ENCODE peak calls at places on chromosomes 12 and 14, in four cellular contexts. One of them, this sample, is unnamed.

GRCh38 chr14:75274899-75275569 is 3.6 kb upstream of the FOS start:
- DNase-seq in IMR-90: peak; percentile 96
- DNase-seq in body of pancreas: peak; percentile 81
- DNase-seq in lower leg skin: peak; percentile 87
- DNase-seq in this sample: no peak

GRCh38 chr12:11941601-11942360 is 129.0 kb upstream of the BCL2L14 start:
- DNase-seq in IMR-90: peak; percentile 81
- DNase-seq in body of pancreas: no peak
- DNase-seq in lower leg skin: no peak
- DNase-seq in this sample: no peak

GRCh38 chr14:98408024-98408555 is 863.9 kb downstream of the BCL11B start:
- DNase-seq in IMR-90: no peak
- DNase-seq in body of pancreas: no peak
- DNase-seq in lower leg skin: no peak
- DNase-seq in this sample: no peak

GRCh38 chr14:93317836-93318807 is 14.7 kb downstream of the BTBD7 start:
- DNase-seq in IMR-90: peak; percentile 41
- DNase-seq in body of pancreas: peak; percentile 10
- DNase-seq in lower leg skin: no peak
- DNase-seq in this sample: no peak

GRCh38 chr12:109477185-109477962 is at the start of the genes KCTD10 and UBE3B:
- DNase-seq in IMR-90: peak; percentile 89
- DNase-seq in body of pancreas: peak; percentile 86
- DNase-seq in lower leg skin: peak; percentile 81
- DNase-seq in this sample: peak; percentile 80

GRCh38 chr12:58633479-58633878 is 286.8 kb downstream of the LRIG3 start:
- DNase-seq in IMR-90: peak; percentile 60
- DNase-seq in body of pancreas: no peak
- DNase-seq in lower leg skin: no peak
- DNase-seq in this sample: no peak

GRCh38 chr12:34396861-34397590 is 374.7 kb downstream of the ALG10 start:
- DNase-seq in IMR-90: no peak
- DNase-seq in body of pancreas: peak; percentile 0
- DNase-seq in lower leg skin: peak; percentile 4
- DNase-seq in this sample: peak; percentile 10

GRCh38 chr12:110222433-110222832 is 58.6 kb upstream of the ATP2A2 start:
- DNase-seq in IMR-90: no peak
- DNase-seq in body of pancreas: no peak
- DNase-seq in lower leg skin: no peak
- DNase-seq in this sample: no peak

GRCh38 chr14:92215579-92215978 is 93.8 kb downstream of the CPSF2 start:
- DNase-seq in IMR-90: no peak
- DNase-seq in body of pancreas: no peak
- DNase-seq in lower leg skin: no peak
- DNase-seq in this sample: no peak

GRCh38 chr14:24634158-24634557 is at the start of gene GZMB:
- DNase-seq in IMR-90: peak; percentile 14
- DNase-seq in body of pancreas: peak; percentile 28
- DNase-seq in lower leg skin: no peak
- DNase-seq in this sample: no peak

GRCh38 chr12:115950959-115951358 is 326.5 kb downstream of the MED13L start:
- DNase-seq in IMR-90: no peak
- DNase-seq in body of pancreas: no peak
- DNase-seq in lower leg skin: no peak
- DNase-seq in this sample: no peak

GRCh38 chr14:23443411-23443812 is 8.0 kb upstream of the MYH7 start:
- DNase-seq in IMR-90: no peak
- DNase-seq in body of pancreas: no peak
- DNase-seq in lower leg skin: no peak
- DNase-seq in this sample: no peak

DNA sequence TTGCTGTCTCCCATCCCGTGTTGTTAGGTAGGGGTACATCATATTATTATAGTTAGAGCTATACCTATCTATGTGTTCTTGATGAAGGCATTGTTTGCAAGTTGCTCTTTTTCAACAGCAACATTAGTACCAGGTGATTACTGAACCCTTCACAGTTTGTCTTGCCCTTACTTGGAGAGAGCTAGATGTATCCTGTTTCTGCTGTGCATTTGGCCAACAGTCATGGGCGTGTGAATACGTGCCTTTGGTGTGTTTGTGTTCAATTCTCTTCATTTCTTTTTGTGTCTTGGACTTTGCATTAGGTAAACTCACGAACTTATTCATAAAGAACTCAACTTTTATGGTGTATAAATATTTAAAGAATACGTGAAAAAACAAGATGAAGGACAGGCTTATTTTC is 14.3 kb downstream of the ARF6 start:
- DNase-seq in IMR-90: no peak
- DNase-seq in body of pancreas: no peak
- DNase-seq in lower leg skin: no peak
- DNase-seq in this sample: no peak
- H3K4me3 ChIP-seq in IMR-90: no peak overlapping the region
- H3K4me3 ChIP-seq in body of pancreas: no peak overlapping the region
- H3K4me3 ChIP-seq in lower leg skin: no peak overlapping the region
- H3K4me3 ChIP-seq in this sample: no peak overlapping the region

GRCh38 chr12:51177897-51178296 is 5.0 kb upstream of the TFCP2 start:
- DNase-seq in IMR-90: no peak
- DNase-seq in body of pancreas: no peak
- DNase-seq in lower leg skin: no peak
- DNase-seq in this sample: no peak

GRCh38 chr12:51171884-51172514 is 936 bp downstream of the TFCP2 start:
- DNase-seq in IMR-90: peak; percentile 48
- DNase-seq in body of pancreas: peak; percentile 10
- DNase-seq in lower leg skin: no peak
- DNase-seq in this sample: peak; percentile 12

GRCh38 chr12:51174501-51174900 is 1.6 kb upstream of the TFCP2 start:
- DNase-seq in IMR-90: no peak
- DNase-seq in body of pancreas: no peak
- DNase-seq in lower leg skin: no peak
- DNase-seq in this sample: no peak

GRCh38 chr12:51172515-51173431 is at the start of gene TFCP2:
- DNase-seq in IMR-90: peak; percentile 97
- DNase-seq in body of pancreas: peak; percentile 97
- DNase-seq in lower leg skin: peak; percentile 95
- DNase-seq in this sample: peak; percentile 94
- TF ChIP-seq POLR2A in IMR-90: peak; percentile 76
- TF ChIP-seq POLR2A in body of pancreas: peak; percentile 80
- TF ChIP-seq POLR2A in lower leg skin: no peak
- TF ChIP-seq POLR2A in this sample: peak; percentile 41

GRCh38 chr12:93825926-93826599 is 148.9 kb downstream of the CRADD start:
- DNase-seq in IMR-90: no peak
- DNase-seq in body of pancreas: no peak
- DNase-seq in lower leg skin: no peak
- DNase-seq in this sample: no peak
- H3K4me3 ChIP-seq in IMR-90: no peak overlapping the region
- H3K4me3 ChIP-seq in body of pancreas: no peak overlapping the region
- H3K4me3 ChIP-seq in lower leg skin: no peak overlapping the region
- H3K4me3 ChIP-seq in this sample: no peak overlapping the region

GRCh38 chr12:30154996-30155730 is 371.4 kb upstream of the TMTC1 start:
- DNase-seq in IMR-90: peak; percentile 8
- DNase-seq in body of pancreas: no peak
- DNase-seq in lower leg skin: no peak
- DNase-seq in this sample: no peak

GRCh38 chr12:30152705-30153104 is 369.0 kb upstream of the TMTC1 start:
- DNase-seq in IMR-90: no peak
- DNase-seq in body of pancreas: no peak
- DNase-seq in lower leg skin: no peak
- DNase-seq in this sample: no peak

GRCh38 chr12:30151831-30152230 is 368.1 kb upstream of the TMTC1 start:
- DNase-seq in IMR-90: no peak
- DNase-seq in body of pancreas: no peak
- DNase-seq in lower leg skin: no peak
- DNase-seq in this sample: no peak

GRCh38 chr12:30153981-30154380 is 370.2 kb upstream of the TMTC1 start:
- DNase-seq in IMR-90: no peak
- DNase-seq in body of pancreas: no peak
- DNase-seq in lower leg skin: no peak
- DNase-seq in this sample: no peak
- TF ChIP-seq POLR2A in IMR-90: no peak
- TF ChIP-seq POLR2A in body of pancreas: no peak
- TF ChIP-seq POLR2A in lower leg skin: no peak
- TF ChIP-seq POLR2A in this sample: no peak

DNA sequence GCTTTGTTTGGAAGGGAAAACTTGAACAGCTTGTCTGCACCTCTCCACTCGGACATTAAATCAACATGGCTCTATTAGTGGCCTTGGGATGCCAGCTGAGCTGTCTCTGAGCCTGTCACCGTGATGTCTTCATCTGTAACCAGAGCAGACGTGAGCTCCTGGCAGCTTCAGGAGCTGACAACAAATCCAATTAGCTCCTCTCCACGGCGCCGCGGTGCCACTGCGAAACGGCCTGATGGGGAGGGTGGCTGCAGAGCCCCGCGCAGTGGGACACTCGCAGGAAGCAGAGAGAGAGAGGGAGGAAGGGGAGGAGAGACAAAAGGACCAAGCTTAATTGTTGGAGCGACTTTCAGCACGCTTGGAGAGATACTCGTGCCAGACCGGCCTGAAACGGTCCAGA is 112.3 kb downstream of the PAPOLA start:
- DNase-seq in IMR-90: no peak
- DNase-seq in body of pancreas: no peak
- DNase-seq in lower leg skin: no peak
- DNase-seq in this sample: no peak
- H3K4me3 ChIP-seq in IMR-90: no peak overlapping the region
- H3K4me3 ChIP-seq in body of pancreas: no peak overlapping the region
- H3K4me3 ChIP-seq in lower leg skin: no peak overlapping the region
- H3K4me3 ChIP-seq in this sample: no peak overlapping the region

GRCh38 chr12:104456950-104457745 is 400 bp downstream of the CHST11 start:
- DNase-seq in IMR-90: peak; percentile 61
- DNase-seq in body of pancreas: peak; percentile 74
- DNase-seq in lower leg skin: peak; percentile 63
- DNase-seq in this sample: peak; percentile 69
- TF ChIP-seq POLR2A in IMR-90: no peak
- TF ChIP-seq POLR2A in body of pancreas: peak; percentile 65
- TF ChIP-seq POLR2A in lower leg skin: no peak
- TF ChIP-seq POLR2A in this sample: no peak

DNA sequence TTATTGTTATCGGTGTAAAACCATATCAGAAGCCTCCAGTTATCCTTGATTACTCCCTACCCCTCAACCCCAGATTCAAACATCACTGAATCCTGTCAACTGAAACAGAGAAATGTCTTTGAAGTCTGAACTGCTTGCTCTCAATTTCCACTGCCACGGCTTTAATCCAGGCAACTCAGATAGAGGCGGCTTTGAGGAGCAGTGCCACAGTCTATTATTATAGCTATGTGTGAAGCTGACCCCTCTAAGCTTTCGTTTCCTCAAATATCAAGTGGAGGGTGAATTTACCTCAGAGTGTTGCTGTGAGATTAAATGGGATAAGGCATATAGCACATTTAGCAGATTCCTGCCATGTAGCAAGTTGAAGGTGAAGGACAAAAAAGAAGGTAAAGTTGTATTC is 49.0 kb upstream of the PDE3A start:
- DNase-seq in IMR-90: no peak
- DNase-seq in body of pancreas: no peak
- DNase-seq in lower leg skin: no peak
- DNase-seq in this sample: no peak
- H3K4me3 ChIP-seq in IMR-90: no peak overlapping the region
- H3K4me3 ChIP-seq in body of pancreas: no peak overlapping the region
- H3K4me3 ChIP-seq in lower leg skin: no peak overlapping the region
- H3K4me3 ChIP-seq in this sample: no peak overlapping the region

GRCh38 chr14:96391293-96392118 is 422 bp upstream of the AK7 start:
- DNase-seq in IMR-90: peak; percentile 90
- DNase-seq in body of pancreas: peak; percentile 97
- DNase-seq in lower leg skin: peak; percentile 93
- DNase-seq in this sample: peak; percentile 93
- TF ChIP-seq POLR2A in IMR-90: peak; percentile 51
- TF ChIP-seq POLR2A in body of pancreas: peak; percentile 55
- TF ChIP-seq POLR2A in lower leg skin: no peak
- TF ChIP-seq POLR2A in this sample: no peak

GRCh38 chr12:64528616-64529015 is 76.7 kb downstream of the TBK1 start:
- DNase-seq in IMR-90: peak; percentile 20
- DNase-seq in body of pancreas: no peak
- DNase-seq in lower leg skin: no peak
- DNase-seq in this sample: no peak
- H3K4me3 ChIP-seq in IMR-90: no peak overlapping the region
- H3K4me3 ChIP-seq in body of pancreas: no peak overlapping the region
- H3K4me3 ChIP-seq in lower leg skin: no peak overlapping the region
- H3K4me3 ChIP-seq in this sample: no peak overlapping the region